ENCODE peak calls at places on chromosome 10, in nine cellular contexts. Q, J, W, U, V, L, C, Z and H are unnamed samples.

GRCh38 chr10:94230134-94230785 is 132.5 kb downstream of the NOC3L start:
- DNase-seq in Q (no peak), J (no peak), W (no peak), U (no peak), V (no peak), L (no peak), C (no peak), Z (no peak), H (no peak)

GRCh38 chr10:111072232-111072631 is 4.6 kb upstream of the ADRA2A start:
- DNase-seq in Q (no peak), J (no peak), W (no peak), U (no peak), V (no peak), L (no peak), C (no peak), Z (no peak), H (no peak)

GRCh38 chr10:102113261-102113955 is 6.8 kb downstream of the LDB1 start:
- DNase-seq in Q (no peak), J (no peak), W (no peak), U (no peak), V (no peak), L (no peak), C (no peak), Z (no peak), H (no peak)

GRCh38 chr10:80468002-80468401 is 13.9 kb downstream of the TSPAN14 start:
- DNase-seq in Q (peak; percentile 81), J (peak; percentile 77), W (no peak), U (peak; percentile 72), V (no peak), L (no peak), C (no peak), Z (no peak), H (peak; percentile 44)

GRCh38 chr10:93204494-93205485 is 131.1 kb downstream of the CYP26A1 start:
- DNase-seq in Q (no peak), J (no peak), W (no peak), U (no peak), V (no peak), L (no peak), C (no peak), Z (no peak), H (no peak)

GRCh38 chr10:51430506-51430905 is 268.9 kb downstream of the CSTF2T start:
- DNase-seq in Q (no peak), J (no peak), W (peak; percentile 68), U (no peak), V (no peak), L (peak; percentile 26), C (no peak), Z (no peak), H (no peak)

GRCh38 chr10:109971640-109972039 is 36.1 kb upstream of the ADD3 start:
- DNase-seq in Q (no peak), J (no peak), W (no peak), U (no peak), V (no peak), L (no peak), C (no peak), Z (no peak), H (no peak)

GRCh38 chr10:102310356-102311024 is 65.2 kb downstream of the GBF1 start:
- DNase-seq in Q (no peak), J (no peak), W (peak; percentile 67), U (no peak), V (no peak), L (peak; percentile 44), C (peak; percentile 46), Z (no peak), H (no peak)

GRCh38 chr10:105161767-105162166 is 520.7 kb downstream of the SORCS3 start:
- DNase-seq in Q (no peak), J (no peak), W (no peak), U (no peak), V (no peak), L (no peak), C (no peak), Z (no peak), H (no peak)

GRCh38 chr10:95964786-95965185 is 57.0 kb downstream of the CC2D2B start:
- DNase-seq in Q (no peak), J (no peak), W (peak; percentile 76), U (no peak), V (no peak), L (peak; percentile 9), C (no peak), Z (no peak), H (no peak)

GRCh38 chr10:43640603-43641002 is 8.1 kb downstream of the ZNF32 start:
- DNase-seq in Q (no peak), J (no peak), W (no peak), U (no peak), V (no peak), L (no peak), C (no peak), Z (no peak), H (no peak)

GRCh38 chr10:43647576-43647975 is 1.1 kb downstream of the ZNF32 start:
- DNase-seq in Q (no peak), J (no peak), W (no peak), U (no peak), V (no peak), L (no peak), C (no peak), Z (no peak), H (no peak)

GRCh38 chr10:43648083-43648391 is 644 bp downstream of the ZNF32 start:
- DNase-seq in Q (no peak), J (no peak), W (no peak), U (no peak), V (no peak), L (peak; percentile 36), C (no peak), Z (no peak), H (no peak)

GRCh38 chr10:43645866-43646265 is 2.8 kb downstream of the ZNF32 start:
- DNase-seq in Q (no peak), J (no peak), W (no peak), U (no peak), V (no peak), L (no peak), C (no peak), Z (no peak), H (no peak)

GRCh38 chr10:43644252-43644651 is 4.4 kb downstream of the ZNF32 start:
- DNase-seq in Q (no peak), J (no peak), W (peak; percentile 22), U (no peak), V (no peak), L (peak; percentile 57), C (no peak), Z (no peak), H (peak; percentile 17)
- H3K9me3 ChIP-seq in Q (peaks cover 81% of the 10 kb centered on the region), J (peaks cover 73% of the 10 kb centered on the region), W (peaks cover 2% of the 10 kb centered on the region), U (peaks cover 64% of the 10 kb centered on the region), V (peaks cover 38% of the 10 kb centered on the region), L (peaks cover 7% of the 10 kb centered on the region), C (peaks cover 45% of the 10 kb centered on the region), Z (peaks cover 74% of the 10 kb centered on the region), H (peaks cover 62% of the 10 kb centered on the region)

DNA sequence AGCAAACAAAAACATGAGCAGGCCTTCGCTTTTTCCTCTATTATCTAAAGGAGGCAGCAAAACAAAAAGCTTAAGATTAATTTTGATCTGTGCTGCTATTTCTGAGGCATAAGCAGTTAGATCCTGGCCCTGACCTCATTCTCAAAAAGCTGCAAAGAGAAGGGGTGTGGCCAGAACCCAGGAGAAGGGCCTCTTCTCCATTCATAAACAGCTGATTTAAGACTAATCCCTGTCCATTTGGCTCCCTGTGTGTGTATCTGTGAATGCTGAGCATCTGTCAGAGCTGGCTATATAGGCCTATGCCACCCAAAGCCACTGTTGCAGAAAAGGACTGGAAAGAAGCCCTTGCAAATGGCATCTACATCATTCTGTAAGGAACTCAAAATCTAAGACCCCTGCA is 384.6 kb downstream of the KCNMA1 start:
- DNase-seq in Q (no peak), J (no peak), W (no peak), U (no peak), V (peak; percentile 80), L (no peak), C (no peak), Z (no peak), H (no peak)
- H3K4me3 ChIP-seq in Q (no peak overlapping the region), J (no peak overlapping the region), W (no peak overlapping the region), U (no peak overlapping the region), V (no peak overlapping the region), L (no peak overlapping the region), C (no peak overlapping the region), Z (no peak overlapping the region), H (no peak overlapping the region)

GRCh38 chr10:5165738-5166137 is 19.2 kb downstream of the AKR1C8 start:
- DNase-seq in Q (no peak), J (no peak), W (peak; percentile 18), U (no peak), V (no peak), L (peak; percentile 4), C (no peak), Z (no peak), H (no peak)

GRCh38 chr10:5159126-5159525 is 25.8 kb downstream of the AKR1C8 start:
- DNase-seq in Q (no peak), J (no peak), W (peak; percentile 9), U (no peak), V (no peak), L (no peak), C (peak; percentile 2), Z (no peak), H (no peak)

GRCh38 chr10:5157501-5157900 is 27.4 kb downstream of the AKR1C8 start:
- DNase-seq in Q (no peak), J (no peak), W (no peak), U (no peak), V (no peak), L (no peak), C (no peak), Z (no peak), H (no peak)

GRCh38 chr10:5168897-5169296 is 16.1 kb downstream of the AKR1C8 start:
- DNase-seq in Q (no peak), J (no peak), W (no peak), U (no peak), V (no peak), L (no peak), C (no peak), Z (no peak), H (no peak)

DNA sequence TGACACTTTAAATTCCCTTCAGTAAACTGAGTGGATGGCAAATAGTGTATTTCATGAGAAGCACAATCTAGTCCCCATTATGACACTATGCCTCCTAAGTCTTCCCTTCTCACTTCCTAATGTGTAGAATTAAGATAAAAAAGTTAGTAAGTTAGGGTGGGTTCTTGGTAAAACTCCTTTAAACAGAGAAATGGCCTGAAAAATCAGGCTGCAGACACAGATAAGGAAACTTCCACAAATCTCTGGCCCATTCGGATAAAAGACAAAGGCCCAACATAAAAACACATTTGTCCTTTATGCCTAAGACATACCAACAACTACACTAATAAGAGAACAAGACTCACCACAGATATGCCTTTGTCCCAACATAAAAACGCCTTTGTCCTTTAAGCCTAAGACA is 21.5 kb downstream of the AKR1C8 start:
- DNase-seq in Q (no peak), J (no peak), W (no peak), U (no peak), V (no peak), L (no peak), C (no peak), Z (no peak), H (no peak)
- H3K9me3 ChIP-seq in Q (peaks cover 72% of the 10 kb centered on the region), J (peaks cover 84% of the 10 kb centered on the region), W (no peaks in the 10 kb centered on the region), U (peaks cover 29% of the 10 kb centered on the region), V (no peaks in the 10 kb centered on the region), L (no peaks in the 10 kb centered on the region), C (no peaks in the 10 kb centered on the region), Z (peaks cover 65% of the 10 kb centered on the region), H (peaks cover 28% of the 10 kb centered on the region)

GRCh38 chr10:123889821-123890220 is 1.8 kb downstream of the CPXM2 start:
- DNase-seq in Q (no peak), J (no peak), W (no peak), U (no peak), V (no peak), L (no peak), C (no peak), Z (no peak), H (no peak)
- H3K4me3 ChIP-seq in Q (no peak overlapping the region), J (no peak overlapping the region), W (no peak overlapping the region), U (peak overlapping the region; percentile 86), V (no peak overlapping the region), L (no peak overlapping the region), C (no peak overlapping the region), Z (no peak overlapping the region), H (no peak overlapping the region)